ENCODE peak calls at places on chromosomes 11 and 22, in nine cellular contexts. W, E, T, K, C, J, N, O and S are unnamed samples.

GRCh38 chr11:69584160-69584559 is 56.8 kb upstream of the CCND1 start:
- DNase-seq in W (no peak), E (no peak), T (no peak), K (no peak), C (no peak), J (no peak), N (no peak), O (no peak), S (no peak)

GRCh38 chr22:21714784-21715183 is 20.8 kb downstream of the YPEL1 start:
- DNase-seq in W (no peak), E (no peak), T (peak; percentile 39), K (no peak), C (no peak), J (peak; percentile 45), N (no peak), O (no peak), S (no peak)

GRCh38 chr11:116078101-116078561 is 573.9 kb upstream of the CADM1 start:
- DNase-seq in W (no peak), E (peak; percentile 33), T (no peak), K (no peak), C (peak; percentile 51), J (no peak), N (no peak), O (no peak), S (no peak)

GRCh38 chr22:21641417-21641794 is 696 bp upstream of the SDF2L1 start:
- DNase-seq in W (no peak), E (no peak), T (peak; percentile 68), K (no peak), C (peak; percentile 61), J (no peak), N (no peak), O (no peak), S (peak; percentile 20)

GRCh38 chr11:36033936-36034335 is 90.1 kb downstream of the LDLRAD3 start:
- DNase-seq in W (no peak), E (no peak), T (no peak), K (no peak), C (no peak), J (no peak), N (no peak), O (no peak), S (no peak)

GRCh38 chr22:23538502-23538860 is 41.6 kb downstream of the IGLL1 start:
- DNase-seq in W (no peak), E (no peak), T (no peak), K (no peak), C (no peak), J (no peak), N (no peak), O (no peak), S (no peak)

GRCh38 chr11:67367014-67367835 is 6.2 kb downstream of the CLCF1 start:
- DNase-seq in W (no peak), E (no peak), T (no peak), K (no peak), C (no peak), J (no peak), N (no peak), O (no peak), S (no peak)

GRCh38 chr11:108551653-108552462 is 41.7 kb downstream of the EXPH5 start:
- DNase-seq in W (no peak), E (no peak), T (no peak), K (no peak), C (no peak), J (no peak), N (peak; percentile 18), O (no peak), S (peak; percentile 25)

GRCh38 chr11:69055598-69056516 is 7.1 kb downstream of the TPCN2 start:
- DNase-seq in W (no peak), E (peak; percentile 91), T (no peak), K (no peak), C (peak; percentile 95), J (no peak), N (no peak), O (no peak), S (no peak)

GRCh38 chr11:63829823-63830489 is 9.0 kb upstream of the MARK2 start:
- DNase-seq in W (no peak), E (no peak), T (peak; percentile 36), K (no peak), C (peak; percentile 28), J (no peak), N (no peak), O (no peak), S (no peak)

GRCh38 chr22:48557473-48557872 is 1270.2 kb downstream of the BRD1 start:
- DNase-seq in W (no peak), E (no peak), T (no peak), K (no peak), C (no peak), J (no peak), N (no peak), O (no peak), S (no peak)

GRCh38 chr11:45872513-45873356 is 12.7 kb upstream of the MAPK8IP1 start:
- DNase-seq in W (no peak), E (no peak), T (peak; percentile 92), K (peak; percentile 31), C (peak; percentile 47), J (peak; percentile 57), N (peak; percentile 41), O (peak; percentile 16), S (peak; percentile 70)

GRCh38 chr11:67119577-67120391 is 721 bp downstream of the KDM2A start:
- DNase-seq in W (peak; percentile 11), E (peak; percentile 44), T (peak; percentile 29), K (peak; percentile 9), C (peak; percentile 42), J (peak; percentile 26), N (no peak), O (peak; percentile 11), S (no peak)

GRCh38 chr11:73240190-73240781 is 22.2 kb downstream of the P2RY2 start:
- DNase-seq in W (no peak), E (no peak), T (peak; percentile 61), K (no peak), C (no peak), J (no peak), N (no peak), O (no peak), S (no peak)

GRCh38 chr11:64269380-64270234 is 14.9 kb downstream of the BAD start:
- DNase-seq in W (peak; percentile 97), E (peak; percentile 99), T (peak; percentile 100), K (peak; percentile 96), C (peak; percentile 100), J (peak; percentile 91), N (peak; percentile 99), O (peak; percentile 96), S (peak; percentile 99)

GRCh38 chr11:68121067-68121899 is at the start of gene CHKA:
- DNase-seq in W (peak; percentile 83), E (peak; percentile 94), T (peak; percentile 94), K (peak; percentile 79), C (peak; percentile 95), J (peak; percentile 90), N (peak; percentile 64), O (peak; percentile 72), S (peak; percentile 77)

GRCh38 chr22:27347951-27348350 is 453.6 kb downstream of the MN1 start:
- DNase-seq in W (no peak), E (no peak), T (no peak), K (no peak), C (no peak), J (no peak), N (no peak), O (no peak), S (no peak)

GRCh38 chr11:86931965-86932332 is 23.2 kb downstream of the FZD4 start:
- DNase-seq in W (no peak), E (no peak), T (peak; percentile 91), K (no peak), C (no peak), J (peak; percentile 48), N (no peak), O (no peak), S (no peak)

GRCh38 chr11:32497951-32498350 is 62.6 kb upstream of the WT1 start:
- DNase-seq in W (no peak), E (no peak), T (no peak), K (no peak), C (no peak), J (no peak), N (no peak), O (no peak), S (no peak)

GRCh38 chr22:20169253-20169822 is 18.5 kb upstream of the CCDC188 start:
- DNase-seq in W (no peak), E (no peak), T (no peak), K (no peak), C (no peak), J (no peak), N (no peak), O (no peak), S (no peak)

GRCh38 chr22:40325315-40325714 is 21.0 kb upstream of the ADSL start:
- DNase-seq in W (peak; percentile 71), E (no peak), T (no peak), K (peak; percentile 49), C (peak; percentile 13), J (no peak), N (no peak), O (peak; percentile 39), S (no peak)